ENCODE peak calls at places on chromosome 20, in five cellular contexts. H is foreskin keratinocyte, O is PC-3, X is psoas muscle, C is NCI-H69. B is an unnamed sample.

GRCh38 chr20:32339116-32339515 is 19.0 kb upstream of the ASXL1 start:
- DNase-seq in H (no peak), O (no peak), X (no peak), C (no peak), B (no peak)

GRCh38 chr20:18832801-18833200 is 19.2 kb downstream of the SCP2D1 start:
- DNase-seq in H (no peak), O (no peak), X (no peak), C (no peak), B (no peak)

GRCh38 chr20:59074456-59074855 is 31.9 kb upstream of the PRELID3B start:
- DNase-seq in H (peak; percentile 26), O (peak; percentile 79), X (no peak), C (no peak), B (peak; percentile 19)

GRCh38 chr20:4171538-4172116 is 156.3 kb upstream of the RNF24 start:
- DNase-seq in H (no peak), O (no peak), X (no peak), C (no peak), B (peak; percentile 40)

GRCh38 chr20:57173041-57173440 is 93.4 kb downstream of the BMP7 start:
- DNase-seq in H (no peak), O (no peak), X (no peak), C (no peak), B (no peak)

GRCh38 chr20:10379761-10380160 is 54.3 kb downstream of the MKKS start:
- DNase-seq in H (no peak), O (no peak), X (no peak), C (peak; percentile 56), B (no peak)

GRCh38 chr20:38550274-38550673 is 30.7 kb upstream of the ADIG start:
- DNase-seq in H (no peak), O (peak; percentile 12), X (no peak), C (no peak), B (peak; percentile 20)

GRCh38 chr20:50259705-50260479 is 69.3 kb downstream of the CEBPB start:
- DNase-seq in H (no peak), O (no peak), X (peak; percentile 66), C (peak; percentile 28), B (no peak)

GRCh38 chr20:49231461-49231860 is 12.2 kb downstream of the DDX27 start:
- DNase-seq in H (no peak), O (no peak), X (no peak), C (no peak), B (no peak)

GRCh38 chr20:23298926-23299672 is 51.5 kb upstream of the NXT1 start:
- DNase-seq in H (no peak), O (no peak), X (no peak), C (no peak), B (no peak)

GRCh38 chr20:9021216-9021615 is 47.7 kb upstream of the PLCB4 start:
- DNase-seq in H (no peak), O (no peak), X (no peak), C (peak; percentile 75), B (no peak)

GRCh38 chr20:50381771-50382593 is 128.2 kb upstream of the PTPN1 start:
- DNase-seq in H (no peak), O (no peak), X (no peak), C (no peak), B (no peak)

GRCh38 chr20:17888044-17888443 is 80.5 kb downstream of the SNX5 start:
- DNase-seq in H (peak; percentile 85), O (peak; percentile 94), X (no peak), C (no peak), B (peak; percentile 73)

GRCh38 chr20:37394543-37395410 is 48.8 kb downstream of the SRC start:
- DNase-seq in H (peak; percentile 79), O (no peak), X (peak; percentile 4), C (peak; percentile 49), B (no peak)

B was measured in M059J.